ENCODE peak calls at places on chromosomes 1 and 21, in six cellular contexts. Y is testis; G is mammary epithelial cell; A is body of pancreas; H is effector memory CD4-positive, alpha-beta T cell; Z is HCT116. S is an unnamed sample.
A peak's percentile ranks its signal among the peaks of the same experiment; 100 is the strongest.

GRCh38 chr1:246300653-246301549 is 206.2 kb downstream of the SMYD3 start:
- DNase-seq in Y (no peak), G (no peak), A (no peak), H (no peak), Z (no peak), S (no peak)

GRCh38 chr21:34926784-34927548 is 122.1 kb downstream of the RUNX1 start:
- DNase-seq in G (no peak), Z (no peak), H (no peak), A (peak; percentile 25), Y (peak; percentile 26), S (peak; percentile 75)

GRCh38 chr1:232344791-232345399 is 285.0 kb downstream of the SIPA1L2 start:
- DNase-seq in G (peak; percentile 67), A (no peak), Z (no peak), H (no peak), Y (no peak), S (no peak)

GRCh38 chr1:42721926-42722325 is 18.1 kb downstream of the CLDN19 start:
- DNase-seq in G (peak; percentile 37), A (no peak), Y (no peak), H (no peak), Z (no peak), S (no peak)

GRCh38 chr1:56911098-56911497 is 54.7 kb downstream of the C8B start:
- DNase-seq in G (peak; percentile 3), Y (no peak), Z (no peak), A (no peak), H (no peak), S (peak; percentile 4)

GRCh38 chr1:218656301-218657037 is 311.3 kb downstream of the TGFB2 start:
- DNase-seq in Y (no peak), H (no peak), Z (no peak), G (no peak), A (no peak), S (no peak)

GRCh38 chr1:2641381-2642130 is 8.7 kb upstream of the MMEL1 start:
- DNase-seq in A (no peak), Y (no peak), Z (no peak), H (no peak), G (no peak), S (no peak)

GRCh38 chr1:109723351-109723750 is 11.3 kb downstream of the GSTM5 start:
- DNase-seq in G (no peak), H (no peak), Y (no peak), A (no peak), Z (no peak), S (no peak)

GRCh38 chr21:39072468-39072867 is 110.8 kb downstream of the PSMG1 start:
- DNase-seq in H (no peak), Y (no peak), Z (no peak), G (no peak), A (no peak), S (no peak)

GRCh38 chr1:67766117-67766978 is 66.9 kb downstream of the GNG12 start:
- DNase-seq in Y (peak; percentile 67), H (no peak), Z (no peak), A (peak; percentile 53), G (peak; percentile 70), S (peak; percentile 37)

GRCh38 chr1:182995894-182996293 is 27.3 kb upstream of the LAMC1 start:
- DNase-seq in A (no peak), G (no peak), Y (no peak), Z (no peak), H (no peak), S (no peak)

GRCh38 chr1:22654692-22655091 is 1.7 kb downstream of the C1QB start:
- DNase-seq in Z (no peak), G (no peak), H (no peak), A (no peak), Y (no peak), S (no peak)
- H3K4me3 ChIP-seq in Z (no peak overlapping the region), G (no peak overlapping the region), H (no peak overlapping the region), A (no peak overlapping the region), Y (no peak overlapping the region), S (no peak overlapping the region)

GRCh38 chr1:43819354-43819753 is 112.0 kb downstream of the ST3GAL3 start:
- DNase-seq in G (no peak), H (no peak), A (no peak), Z (no peak), Y (no peak), S (no peak)

GRCh38 chr1:43817304-43817939 is 110.1 kb downstream of the ST3GAL3 start:
- DNase-seq in Z (no peak), Y (no peak), G (no peak), H (no peak), A (no peak), S (no peak)

GRCh38 chr1:43821471-43821870 is 112.1 kb upstream of the ARTN start:
- DNase-seq in Y (no peak), G (no peak), A (no peak), Z (no peak), H (no peak), S (no peak)

GRCh38 chr1:43822040-43822439 is 111.6 kb upstream of the ARTN start:
- DNase-seq in G (peak; percentile 81), A (no peak), H (no peak), Z (peak; percentile 90), Y (no peak), S (peak; percentile 4)

GRCh38 chr1:43818691-43819090 is 111.4 kb downstream of the ST3GAL3 start:
- DNase-seq in Y (no peak), G (no peak), A (no peak), Z (no peak), H (no peak), S (no peak)
- H3K27me3 ChIP-seq in Y (no peaks in the 10 kb centered on the region), G (no peaks in the 10 kb centered on the region), A (no peaks in the 10 kb centered on the region), Z (no peaks in the 10 kb centered on the region), H (no peaks in the 10 kb centered on the region), S (no peaks in the 10 kb centered on the region)

DNA sequence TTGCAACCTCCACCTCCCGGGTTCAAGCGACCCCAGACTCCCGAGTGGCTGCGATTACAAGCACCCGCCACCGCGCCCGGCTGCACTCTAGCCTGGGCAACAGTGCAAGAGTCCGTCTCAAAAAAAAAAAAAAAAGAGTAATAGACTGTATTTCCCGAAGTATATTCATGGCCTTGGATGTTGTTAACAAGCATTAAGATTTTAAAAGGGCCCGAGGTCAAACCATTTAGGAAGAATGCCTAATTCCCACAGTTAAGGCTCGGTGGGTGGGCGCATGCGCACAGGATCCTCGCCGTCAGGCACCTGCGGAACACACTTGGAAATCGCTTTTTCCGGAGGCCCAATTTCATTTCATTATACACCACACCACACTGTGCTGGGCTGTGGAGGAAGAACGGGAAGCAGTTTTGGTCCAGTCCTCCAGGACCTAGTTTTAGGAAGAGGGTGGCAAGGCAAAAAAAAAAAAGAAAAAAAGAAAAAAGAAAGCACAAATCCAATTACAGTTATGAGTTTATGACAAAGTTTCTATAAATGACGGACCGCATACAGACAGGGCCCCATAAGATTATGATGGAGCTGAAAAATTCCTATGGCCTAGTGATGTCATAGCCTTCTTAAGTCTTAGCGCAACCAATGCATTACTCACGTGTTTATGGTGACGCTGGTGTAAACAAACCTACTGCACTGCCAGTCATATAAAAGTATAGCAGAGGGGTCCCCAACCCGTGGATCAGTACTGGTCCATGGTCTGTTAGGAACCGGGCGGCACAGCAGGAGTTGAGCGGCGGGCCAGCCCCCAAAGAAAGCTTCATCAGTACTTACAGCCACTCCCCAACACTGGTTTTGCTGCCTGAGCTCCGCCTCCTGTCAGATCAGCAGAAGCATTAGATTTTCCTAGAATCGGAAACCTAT is 38.2 kb downstream of the H3-3A start:
- DNase-seq in H (no peak), Z (no peak), Y (peak; percentile 51), G (no peak), A (peak; percentile 67), S (no peak)
- H3K4me3 ChIP-seq in H (peak overlapping the region; percentile 38), Z (peak overlapping the region; percentile 36), Y (peak overlapping the region; percentile 20), G (peak overlapping the region; percentile 26), A (peak overlapping the region; percentile 26), S (peak overlapping the region; percentile 31)

GRCh38 chr1:204909109-204909508 is 38.4 kb downstream of the NFASC start:
- DNase-seq in Z (no peak), A (no peak), Y (no peak), G (peak; percentile 14), H (no peak), S (no peak)
- H3K27me3 ChIP-seq in Z (peaks cover 36% of the 10 kb centered on the region), A (no peaks in the 10 kb centered on the region), Y (no peaks in the 10 kb centered on the region), G (no peaks in the 10 kb centered on the region), H (no peaks in the 10 kb centered on the region), S (no peaks in the 10 kb centered on the region)

DNA sequence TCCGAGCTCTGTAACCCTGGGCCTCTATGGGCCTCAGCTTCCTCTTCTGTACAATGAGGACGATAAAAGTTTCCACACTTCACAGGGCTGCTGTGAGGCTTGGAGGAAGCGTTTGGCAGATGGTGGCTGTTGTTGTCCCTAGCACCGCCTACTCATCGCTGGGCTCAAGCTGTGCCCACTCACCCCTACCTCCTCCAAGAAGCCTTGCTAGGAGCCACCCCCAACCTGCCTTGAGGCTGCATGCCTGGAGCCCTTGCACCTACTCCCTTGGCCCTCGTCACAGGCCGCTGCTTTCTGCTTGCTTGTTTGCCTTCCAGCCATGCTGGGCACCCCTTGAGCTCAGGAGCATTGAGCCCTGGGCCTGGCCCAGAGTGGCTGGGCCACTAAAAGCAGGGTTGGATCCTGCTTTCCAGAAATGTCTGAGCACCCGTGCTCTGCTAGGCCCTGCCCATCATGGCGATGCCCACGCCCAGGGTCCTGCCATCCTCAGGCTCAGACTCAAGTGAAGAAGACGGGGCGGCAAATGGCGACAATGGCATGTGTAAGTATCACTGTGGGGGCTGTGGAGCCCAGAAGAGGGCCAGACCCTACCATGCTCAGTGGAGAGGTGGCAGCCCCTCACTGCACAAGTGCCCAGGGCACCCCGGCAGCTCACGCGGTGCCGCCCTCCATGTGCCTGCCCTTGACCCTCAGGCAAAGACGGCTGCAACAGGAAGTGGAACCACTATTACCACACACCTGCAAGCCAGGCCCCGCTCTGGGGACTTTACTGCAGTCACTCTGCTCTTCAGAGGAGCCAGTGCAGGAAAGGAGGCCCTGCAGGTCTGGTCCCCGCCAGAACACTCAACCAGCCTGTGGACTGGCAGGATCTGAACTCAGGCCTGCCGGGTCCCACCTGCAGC is 9.5 kb downstream of the SH3BGRL3 start:
- DNase-seq in Z (no peak), A (no peak), G (no peak), Y (no peak), H (no peak), S (no peak)
- H3K4me3 ChIP-seq in Z (no peak overlapping the region), A (no peak overlapping the region), G (no peak overlapping the region), Y (no peak overlapping the region), H (no peak overlapping the region), S (no peak overlapping the region)

GRCh38 chr1:36803870-36804560 is 230.3 kb downstream of the GRIK3 start:
- DNase-seq in Z (no peak), H (no peak), G (no peak), A (no peak), Y (no peak), S (no peak)
- H3K27me3 ChIP-seq in Z (peaks cover 59% of the 10 kb centered on the region), H (no peaks in the 10 kb centered on the region), G (no peaks in the 10 kb centered on the region), A (no peaks in the 10 kb centered on the region), Y (no peaks in the 10 kb centered on the region), S (no peaks in the 10 kb centered on the region)

GRCh38 chr1:212471286-212471685 is 38.6 kb downstream of the NENF start:
- DNase-seq in Y (no peak), A (no peak), H (no peak), Z (no peak), G (no peak), S (no peak)

GRCh38 chr1:212466913-212467650 is 34.4 kb downstream of the NENF start:
- DNase-seq in G (no peak), A (no peak), H (no peak), Y (no peak), Z (no peak), S (no peak)

GRCh38 chr1:212471891-212472675 is 39.4 kb downstream of the NENF start:
- DNase-seq in A (no peak), Y (no peak), Z (no peak), H (no peak), G (no peak), S (no peak)

GRCh38 chr1:212467843-212468482 is 35.2 kb downstream of the NENF start:
- DNase-seq in H (no peak), Y (no peak), Z (no peak), G (peak; percentile 14), A (no peak), S (no peak)

GRCh38 chr1:212470059-212470458 is 37.3 kb downstream of the NENF start:
- DNase-seq in A (peak; percentile 38), Z (peak; percentile 46), G (peak; percentile 97), H (no peak), Y (peak; percentile 89), S (no peak)
- H3K4me3 ChIP-seq in A (no peak overlapping the region), Z (no peak overlapping the region), G (no peak overlapping the region), H (no peak overlapping the region), Y (no peak overlapping the region), S (no peak overlapping the region)

S was measured in Caco-2.